ENCODE peak calls at places on chromosomes 13 and 19, in four cellular contexts. P is H1, G is SK-N-SH, T is GM12878. S is an unnamed sample.

GRCh38 chr13:51912091-51912490 is 50.3 kb downstream of the CCDC70 start:
- DNase-seq in P (no peak), G (no peak), T (no peak), S (peak; percentile 69)

GRCh38 chr19:11159598-11160001 is 4.0 kb upstream of the SPC24 start:
- DNase-seq in G (peak; percentile 3), T (no peak), P (no peak), S (no peak)

GRCh38 chr19:44582581-44583265 is 30.6 kb upstream of the IGSF23 start:
- DNase-seq in T (no peak), G (peak; percentile 46), P (peak; percentile 91), S (peak; percentile 43)

GRCh38 chr13:26508885-26509284 is 48.6 kb upstream of the WASF3 start:
- DNase-seq in T (no peak), P (no peak), G (no peak), S (no peak)

GRCh38 chr13:111879719-111880118 is 187.2 kb upstream of the SOX1 start:
- DNase-seq in G (no peak), P (peak; percentile 17), T (no peak), S (no peak)

GRCh38 chr19:45882652-45883585 is 3.0 kb downstream of the IRF2BP1 start:
- DNase-seq in P (peak; percentile 98), T (peak; percentile 70), G (peak; percentile 96), S (peak; percentile 86)

GRCh38 chr13:40402931-40403412 is 263.5 kb downstream of the FOXO1 start:
- DNase-seq in T (no peak), G (no peak), P (no peak), S (no peak)

GRCh38 chr13:67147257-67148218 is 82.6 kb downstream of the PCDH9 start:
- DNase-seq in T (no peak), P (no peak), G (no peak), S (no peak)

GRCh38 chr19:47109177-47109540 is 4.4 kb downstream of the ZC3H4 start:
- DNase-seq in G (no peak), P (no peak), T (no peak), S (no peak)

GRCh38 chr13:28313579-28313978 is 175.2 kb downstream of the PAN3 start:
- DNase-seq in P (no peak), G (no peak), T (no peak), S (peak; percentile 4)

GRCh38 chr19:13270514-13271105 is 120.4 kb downstream of the IER2 start:
- DNase-seq in T (no peak), P (no peak), G (no peak), S (no peak)

GRCh38 chr13:41588899-41589298 is 131.5 kb downstream of the RGCC start:
- DNase-seq in P (no peak), G (no peak), T (no peak), S (peak; percentile 41)

GRCh38 chr19:4371898-4372629 is 28.3 kb downstream of the SH3GL1 start:
- DNase-seq in P (peak; percentile 43), T (no peak), G (no peak), S (no peak)

GRCh38 chr19:277581-278165 is 13.5 kb downstream of the PLPP2 start:
- DNase-seq in P (peak; percentile 60), T (no peak), G (peak; percentile 3), S (no peak)

GRCh38 chr19:35220315-35220921 is 8.1 kb downstream of the FAM187B start:
- DNase-seq in P (no peak), T (no peak), G (no peak), S (no peak)

GRCh38 chr13:48600374-48601364 is 53.1 kb upstream of the CYSLTR2 start:
- DNase-seq in G (no peak), T (no peak), P (no peak), S (no peak)
- TF ChIP-seq JUND in G (peak; percentile 71), T (no peak), P (no peak), S (no peak)

GRCh38 chr13:54742984-54743383 is 1714.4 kb downstream of the OLFM4 start:
- DNase-seq in T (no peak), G (no peak), P (no peak), S (peak; percentile 73)
- TF ChIP-seq JUND in T (no peak), G (no peak), P (no peak), S (peak; percentile 39)

GRCh38 chr13:24866488-24866887 is 102.5 kb downstream of the RNF17 start:
- DNase-seq in T (no peak), P (no peak), G (no peak), S (no peak)

GRCh38 chr13:24864579-24864978 is 100.6 kb downstream of the RNF17 start:
- DNase-seq in P (no peak), T (no peak), G (no peak), S (no peak)

GRCh38 chr13:24861617-24862362 is 97.8 kb downstream of the RNF17 start:
- DNase-seq in T (no peak), G (no peak), P (no peak), S (no peak)

GRCh38 chr13:24863748-24864540 is 100.0 kb downstream of the RNF17 start:
- DNase-seq in G (no peak), P (no peak), T (no peak), S (no peak)

DNA sequence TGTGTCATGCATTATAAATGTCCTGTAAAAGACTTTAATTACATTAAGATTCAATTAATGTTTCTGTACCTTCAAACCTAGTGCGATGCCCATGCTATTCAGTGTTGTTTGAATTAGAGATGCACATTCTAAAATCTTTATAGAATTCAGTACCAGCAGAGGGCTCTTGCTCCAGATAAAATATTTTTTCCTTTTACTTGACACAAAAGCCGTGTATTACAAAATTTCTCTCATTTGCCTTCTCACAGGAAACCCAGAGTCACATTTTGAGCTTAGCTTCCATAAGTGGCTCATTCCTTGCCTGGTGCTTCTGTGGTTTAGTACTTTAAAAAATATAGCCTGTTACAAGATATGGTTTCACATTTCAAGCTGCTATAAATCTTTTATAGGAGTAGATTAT is 101.2 kb downstream of the RNF17 start:
- DNase-seq in T (no peak), G (no peak), P (no peak), S (no peak)
- TF ChIP-seq JUND in T (no peak), G (no peak), P (no peak), S (no peak)

GRCh38 chr13:57557979-57558529 is 73.5 kb upstream of the PCDH17 start:
- DNase-seq in G (peak; percentile 2), P (no peak), T (no peak), S (no peak)
- TF ChIP-seq JUND in G (no peak), P (no peak), T (no peak), S (no peak)

GRCh38 chr19:17124025-17124424 is 48.4 kb downstream of the MYO9B start:
- DNase-seq in P (no peak), G (no peak), T (no peak), S (no peak)

GRCh38 chr19:17125728-17126677 is 50.4 kb downstream of the MYO9B start:
- DNase-seq in P (no peak), T (peak; percentile 79), G (peak; percentile 83), S (no peak)

GRCh38 chr19:17127671-17128070 is 52.1 kb downstream of the MYO9B start:
- DNase-seq in G (no peak), P (no peak), T (no peak), S (no peak)

GRCh38 chr19:17123041-17123440 is 47.5 kb downstream of the MYO9B start:
- DNase-seq in T (no peak), P (no peak), G (no peak), S (no peak)

DNA sequence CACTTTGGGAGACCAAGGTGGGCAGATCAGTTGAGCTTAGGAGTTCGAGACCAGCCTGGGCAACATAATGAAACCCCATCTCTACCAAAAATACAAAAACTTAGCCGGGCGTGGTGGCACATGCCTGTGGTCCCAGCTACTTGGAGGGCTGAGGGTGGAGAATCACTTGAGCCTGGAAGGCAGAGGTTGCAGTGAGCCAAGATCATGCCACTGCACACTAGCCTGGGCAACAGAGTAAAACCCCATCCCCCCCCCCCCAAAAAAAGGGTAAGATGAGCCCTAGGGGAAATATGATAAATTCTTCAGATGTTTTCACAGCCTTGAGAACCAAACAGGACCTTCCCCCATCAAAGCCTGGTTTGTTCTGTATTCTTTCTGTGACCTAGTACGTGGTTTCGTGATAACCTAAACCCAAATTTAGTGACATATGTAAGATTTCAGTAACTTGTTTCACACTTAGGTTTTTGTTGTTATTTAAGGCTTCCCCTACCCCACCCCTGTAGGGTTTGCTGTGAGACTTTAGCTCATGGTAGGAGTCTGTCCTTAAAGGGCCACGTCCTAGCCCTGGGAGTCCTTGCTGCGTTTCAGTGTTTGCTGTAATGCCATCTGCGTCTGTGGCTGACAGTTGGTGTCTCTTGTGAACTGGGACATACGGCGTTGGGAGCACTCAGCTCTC is 49.6 kb downstream of the MYO9B start:
- DNase-seq in G (no peak), T (peak; percentile 91), P (no peak), S (peak; percentile 47)
- TF ChIP-seq JUND in G (no peak), T (no peak), P (no peak), S (no peak)

GRCh38 chr13:64925284-64925683 is 2304.9 kb downstream of the PCDH9 start:
- DNase-seq in P (peak; percentile 55), T (no peak), G (no peak), S (no peak)
- TF ChIP-seq JUND in P (no peak), T (no peak), G (no peak), S (no peak)

GRCh38 chr19:41195675-41196497 is 2.9 kb downstream of the CYP2S1 start:
- DNase-seq in T (no peak), P (no peak), G (no peak), S (no peak)

GRCh38 chr19:41193420-41194156 is 569 bp downstream of the CYP2S1 start:
- DNase-seq in P (no peak), T (no peak), G (no peak), S (no peak)

GRCh38 chr19:41189425-41190065 is 3.5 kb upstream of the CYP2S1 start:
- DNase-seq in T (no peak), G (no peak), P (no peak), S (no peak)

GRCh38 chr19:41194157-41194552 is 1.1 kb downstream of the CYP2S1 start:
- DNase-seq in T (no peak), G (no peak), P (no peak), S (no peak)

DNA sequence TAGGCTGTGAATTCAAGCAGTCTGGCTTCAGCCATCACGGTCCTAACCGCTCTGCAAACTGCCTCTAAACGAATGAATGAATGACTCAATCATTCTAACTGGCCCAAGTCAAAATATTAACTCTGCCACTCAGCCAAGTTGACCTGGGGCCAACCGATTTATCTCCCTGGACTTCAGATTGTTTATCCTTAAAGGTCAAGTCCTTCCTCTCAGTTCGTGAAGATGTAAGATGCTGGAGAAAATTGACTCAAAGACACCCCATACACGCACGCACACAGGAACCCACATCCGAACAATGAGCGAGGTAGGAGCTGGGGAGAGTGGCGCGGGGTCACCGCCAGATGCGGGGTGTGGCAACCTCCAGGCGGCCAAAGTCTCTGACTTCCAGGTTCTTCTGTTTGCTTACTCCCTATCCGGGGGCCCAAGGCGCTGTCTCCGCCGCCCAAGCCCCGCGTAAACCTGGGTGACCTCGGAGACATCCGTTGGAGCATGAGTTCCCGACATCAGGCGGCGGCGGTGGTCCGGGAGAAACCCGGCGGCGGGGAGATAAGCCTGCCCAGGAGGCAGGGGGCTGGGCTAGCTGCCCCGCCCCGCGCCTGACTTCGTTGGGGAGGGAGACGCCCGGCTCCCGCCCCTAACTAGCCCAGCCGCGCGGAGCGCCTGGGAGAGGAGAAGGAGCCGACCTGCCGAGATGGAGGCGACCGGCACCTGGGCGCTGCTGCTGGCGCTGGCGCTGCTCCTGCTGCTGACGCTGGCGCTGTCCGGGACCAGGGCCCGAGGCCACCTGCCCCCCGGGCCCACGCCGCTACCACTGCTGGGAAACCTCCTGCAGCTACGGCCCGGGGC is at the start of gene CYP2S1:
- DNase-seq in T (no peak), P (peak; percentile 85), G (no peak), S (peak; percentile 40)
- TF ChIP-seq JUND in T (no peak), P (no peak), G (no peak), S (no peak)

S was measured in T47D.